ENCODE peak calls at places on chromosomes 5 and 9, in four cellular contexts. One of them, this sample, is unnamed.

GRCh38 chr9:136858844-136859757 is 7.0 kb downstream of the MAMDC4 start:
- DNase-seq in HT1080: no peak
- DNase-seq in HT-29: peak; percentile 82
- DNase-seq in tibial artery: peak; percentile 86
- DNase-seq in this sample: peak; percentile 79

GRCh38 chr5:73419414-73420390 is 28.9 kb downstream of the FOXD1 start:
- DNase-seq in HT1080: no peak
- DNase-seq in HT-29: no peak
- DNase-seq in tibial artery: no peak
- DNase-seq in this sample: peak; percentile 83

GRCh38 chr9:36905101-36906066 is 128.7 kb downstream of the PAX5 start:
- DNase-seq in HT-29: no peak
- DNase-seq in HT1080: no peak
- DNase-seq in tibial artery: no peak
- DNase-seq in this sample: no peak

GRCh38 chr5:40150896-40151295 is 528.8 kb upstream of the PTGER4 start:
- DNase-seq in tibial artery: no peak
- DNase-seq in HT-29: no peak
- DNase-seq in HT1080: no peak
- DNase-seq in this sample: no peak

GRCh38 chr5:126359884-126360283 is 63.3 kb upstream of the GRAMD2B start:
- DNase-seq in tibial artery: no peak
- DNase-seq in HT1080: no peak
- DNase-seq in HT-29: no peak
- DNase-seq in this sample: no peak

GRCh38 chr5:35811108-35811741 is 45.5 kb upstream of the IL7R start:
- DNase-seq in HT-29: no peak
- DNase-seq in tibial artery: no peak
- DNase-seq in HT1080: no peak
- DNase-seq in this sample: no peak

GRCh38 chr5:78221467-78221866 is 73.0 kb downstream of the AP3B1 start:
- DNase-seq in HT-29: no peak
- DNase-seq in HT1080: no peak
- DNase-seq in tibial artery: no peak
- DNase-seq in this sample: no peak

GRCh38 chr5:1318659-1319251 is 23.9 kb upstream of the TERT start:
- DNase-seq in HT1080: no peak
- DNase-seq in tibial artery: peak; percentile 58
- DNase-seq in HT-29: no peak
- DNase-seq in this sample: peak; percentile 75

GRCh38 chr5:141521244-141521781 is 32.4 kb downstream of the PCDHGC5 start:
- DNase-seq in HT1080: peak; percentile 100
- DNase-seq in HT-29: peak; percentile 89
- DNase-seq in tibial artery: no peak
- DNase-seq in this sample: no peak

GRCh38 chr9:27436234-27436633 is 87.9 kb upstream of the IFNK start:
- DNase-seq in HT-29: no peak
- DNase-seq in tibial artery: no peak
- DNase-seq in HT1080: no peak
- DNase-seq in this sample: no peak

GRCh38 chr5:89342106-89342876 is 459.3 kb upstream of the MEF2C start:
- DNase-seq in tibial artery: no peak
- DNase-seq in HT1080: peak; percentile 53
- DNase-seq in HT-29: no peak
- DNase-seq in this sample: no peak